ENCODE peak calls at places on chromosome 2, in seven cellular contexts. S, A, B, N, P, E and G are unnamed samples.

GRCh38 chr2:85112906-85113625 is 20.1 kb upstream of the TCF7L1 start:
- DNase-seq in S (no peak), A (no peak), B (no peak), N (no peak), P (no peak), E (peak; percentile 25), G (no peak)

GRCh38 chr2:205695460-205695979 is 13.2 kb downstream of the NRP2 start:
- DNase-seq in S (no peak), A (peak; percentile 77), B (no peak), N (no peak), P (no peak), E (peak; percentile 79), G (no peak)

GRCh38 chr2:180979086-180979934 is 1.1 kb upstream of the UBE2E3 start:
- DNase-seq in S (no peak), A (peak; percentile 49), B (no peak), N (peak; percentile 25), P (no peak), E (peak; percentile 86), G (no peak)

GRCh38 chr2:39730685-39731302 is 48.3 kb downstream of the THUMPD2 start:
- DNase-seq in S (no peak), A (no peak), B (no peak), N (no peak), P (no peak), E (peak; percentile 65), G (no peak)

GRCh38 chr2:27264753-27265535 is 2.1 kb upstream of the SLC30A3 start:
- DNase-seq in S (no peak), A (no peak), B (peak; percentile 68), N (peak; percentile 67), P (no peak), E (peak; percentile 36), G (no peak)

GRCh38 chr2:202115385-202116060 is 42.5 kb downstream of the KIAA2012 start:
- DNase-seq in S (no peak), A (peak; percentile 65), B (no peak), N (no peak), P (no peak), E (peak; percentile 49), G (no peak)

GRCh38 chr2:24360050-24360962 is at the start of gene ITSN2:
- DNase-seq in S (peak; percentile 89), A (no peak), B (peak; percentile 88), N (peak; percentile 83), P (peak; percentile 89), E (peak; percentile 67), G (peak; percentile 17)

GRCh38 chr2:37645363-37645762 is 26.1 kb downstream of the CDC42EP3 start:
- DNase-seq in S (no peak), A (no peak), B (no peak), N (no peak), P (no peak), E (peak; percentile 79), G (no peak)

GRCh38 chr2:239175181-239175580 is 225.6 kb downstream of the HDAC4 start:
- DNase-seq in S (peak; percentile 21), A (no peak), B (peak; percentile 22), N (no peak), P (peak; percentile 41), E (no peak), G (no peak)

GRCh38 chr2:53028259-53028658 is 739.3 kb upstream of the CHAC2 start:
- DNase-seq in S (no peak), A (peak; percentile 50), B (no peak), N (no peak), P (no peak), E (peak; percentile 13), G (no peak)

DNA sequence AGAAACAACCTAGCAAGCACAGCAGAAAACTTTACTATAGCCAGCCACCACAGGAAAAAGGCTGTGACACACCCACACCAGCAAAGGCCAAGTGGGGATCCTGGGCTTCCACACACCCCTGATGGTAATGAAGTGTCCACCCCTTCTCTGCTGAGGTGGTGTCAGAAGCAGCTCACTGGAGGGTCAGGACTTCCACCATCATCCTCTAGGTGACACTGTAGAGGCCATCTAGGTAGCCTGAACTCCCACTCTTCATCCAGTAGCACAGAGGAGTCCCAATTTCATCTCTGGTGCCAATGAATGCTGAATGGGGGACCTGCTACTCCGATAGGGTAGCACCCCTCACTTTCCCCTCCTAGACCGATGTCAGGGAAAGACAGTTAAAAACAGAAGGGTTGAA is 1544.4 kb downstream of the LRP1B start:
- DNase-seq in S (no peak), A (no peak), B (no peak), N (peak; percentile 28), P (no peak), E (peak; percentile 10), G (no peak)
- TF ChIP-seq CTCF in S (peak; percentile 55), A (peak; percentile 63), B (no peak), N (peak; percentile 37), P (no peak), E (peak; percentile 40), G (no peak)

DNA sequence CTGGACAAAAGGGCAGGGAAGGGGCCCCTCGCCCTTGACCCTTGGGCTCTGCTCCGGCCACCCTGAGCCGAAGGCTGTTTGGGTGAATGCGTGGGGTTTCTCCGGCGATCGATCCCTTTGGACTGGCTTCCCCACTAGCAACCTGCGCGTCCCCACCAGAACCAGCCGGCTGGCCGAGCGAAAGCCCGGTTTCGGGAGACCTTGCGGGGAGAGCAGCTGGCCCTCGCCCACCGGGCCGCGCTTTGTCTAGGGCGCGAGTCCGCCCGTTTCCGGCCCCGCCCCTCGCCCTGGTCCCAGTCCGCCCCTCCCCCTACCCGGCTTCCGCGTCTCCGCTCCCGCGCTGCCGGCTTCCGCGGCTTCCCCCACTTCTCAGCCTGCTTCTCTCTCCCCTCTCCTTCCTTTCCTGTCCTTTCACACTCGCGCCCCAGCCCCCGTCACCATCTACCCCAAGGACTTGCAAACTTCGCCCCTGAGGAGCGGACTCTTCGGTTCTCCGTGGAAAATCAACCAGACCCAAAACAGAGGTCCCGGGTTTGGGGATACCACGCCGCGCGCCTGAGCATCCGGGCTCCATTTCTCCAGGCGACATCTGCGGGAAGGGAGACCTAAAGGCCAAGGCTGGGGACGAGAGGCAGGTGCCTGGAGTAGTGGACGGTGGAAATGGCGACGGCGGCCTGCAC is 48.0 kb upstream of the ATP6V1B1 start:
- DNase-seq in S (no peak), A (no peak), B (no peak), N (peak; percentile 42), P (peak; percentile 71), E (no peak), G (no peak)
- H3K4me3 ChIP-seq in S (peak overlapping the region; percentile 37), A (peak overlapping the region; percentile 47), B (peak overlapping the region; percentile 21), N (peak overlapping the region; percentile 43), P (peak overlapping the region; percentile 69), E (peak overlapping the region; percentile 22), G (peak overlapping the region; percentile 40)

GRCh38 chr2:20050712-20051517 is 513 bp downstream of the LAPTM4A start:
- DNase-seq in S (peak; percentile 74), A (no peak), B (peak; percentile 62), N (peak; percentile 77), P (peak; percentile 76), E (peak; percentile 67), G (no peak)
- TF ChIP-seq CTCF in S (peak; percentile 22), A (peak; percentile 26), B (no peak), N (no peak), P (no peak), E (no peak), G (no peak)

GRCh38 chr2:172430027-172430426 is 2.6 kb downstream of the ITGA6 start:
- DNase-seq in S (no peak), A (no peak), B (no peak), N (no peak), P (no peak), E (no peak), G (no peak)
- H3K4me3 ChIP-seq in S (no peak overlapping the region), A (no peak overlapping the region), B (no peak overlapping the region), N (peak overlapping the region; percentile 86), P (peak overlapping the region; percentile 74), E (no peak overlapping the region), G (peak overlapping the region; percentile 57)